ENCODE peak calls at places on chromosomes 6 and 20, in five cellular contexts. R, Q, X, Z and E are unnamed samples.

GRCh38 chr6:100112855-100113508 is 119.0 kb upstream of the MCHR2 start:
- DNase-seq in R (no peak), Q (no peak), X (no peak), Z (no peak), E (no peak)

GRCh38 chr20:44609006-44609510 is 26.7 kb downstream of the PKIG start:
- DNase-seq in R (no peak), Q (no peak), X (no peak), Z (no peak), E (no peak)

GRCh38 chr20:25269833-25270170 is 21.9 kb downstream of the PYGB start:
- DNase-seq in R (peak), Q (no peak), X (no peak), Z (no peak), E (peak)

GRCh38 chr20:39269031-39269461 is 306.9 kb downstream of the DHX35 start:
- DNase-seq in R (peak), Q (peak), X (peak), Z (peak), E (peak)

GRCh38 chr6:41636803-41637178 is 1.5 kb upstream of the MDFI start:
- DNase-seq in R (peak), Q (no peak), X (no peak), Z (peak), E (peak)

GRCh38 chr20:59560588-59561227 is 43.6 kb upstream of the PHACTR3 start:
- DNase-seq in R (no peak), Q (peak), X (peak), Z (peak), E (no peak)

GRCh38 chr6:158799051-158799792 is 19.9 kb downstream of the EZR start:
- DNase-seq in R (peak), Q (peak), X (peak), Z (peak), E (peak)

GRCh38 chr6:93391982-93392381 is 27.4 kb downstream of the EPHA7 start:
- DNase-seq in R (no peak), Q (no peak), X (no peak), Z (no peak), E (no peak)

GRCh38 chr6:7419065-7419464 is 29.5 kb downstream of the RIOK1 start:
- DNase-seq in R (no peak), Q (no peak), X (peak), Z (no peak), E (no peak)

GRCh38 chr20:6480328-6481030 is 287.0 kb upstream of the BMP2 start:
- DNase-seq in R (no peak), Q (no peak), X (no peak), Z (no peak), E (no peak)

GRCh38 chr20:63123326-63123725 is 92.6 kb downstream of the YTHDF1 start:
- DNase-seq in R (peak), Q (no peak), X (no peak), Z (no peak), E (no peak)

GRCh38 chr6:82217014-82217621 is 30.4 kb downstream of the IBTK start:
- DNase-seq in R (no peak), Q (no peak), X (no peak), Z (no peak), E (no peak)

GRCh38 chr6:130848945-130849344 is 21.7 kb downstream of the SMLR1 start:
- DNase-seq in R (no peak), Q (peak), X (no peak), Z (no peak), E (no peak)

GRCh38 chr6:14642842-14643241 is 525.3 kb downstream of the CD83 start:
- DNase-seq in R (no peak), Q (no peak), X (no peak), Z (no peak), E (no peak)

GRCh38 chr6:157429248-157429647 is 48.3 kb downstream of the ZDHHC14 start:
- DNase-seq in R (no peak), Q (no peak), X (no peak), Z (no peak), E (no peak)

GRCh38 chr6:170092826-170093225 is 198.1 kb downstream of the DLL1 start:
- DNase-seq in R (no peak), Q (no peak), X (no peak), Z (no peak), E (no peak)

GRCh38 chr20:32986331-32986966 is 17.8 kb downstream of the SUN5 start:
- DNase-seq in R (no peak), Q (no peak), X (no peak), Z (no peak), E (peak)

GRCh38 chr6:24522090-24522820 is 27.5 kb downstream of the ALDH5A1 start:
- DNase-seq in R (no peak), Q (peak), X (peak), Z (no peak), E (no peak)

GRCh38 chr20:3239026-3239866 is at the start of gene SLC4A11:
- DNase-seq in R (peak), Q (peak), X (peak), Z (peak), E (peak)

GRCh38 chr6:32894085-32895005 is 40.4 kb downstream of the PSMB9 start:
- DNase-seq in R (peak), Q (peak), X (peak), Z (peak), E (peak)
- TF ChIP-seq CTCF in R (no peak), Q (no peak), X (no peak), Z (peak), E (no peak)

DNA sequence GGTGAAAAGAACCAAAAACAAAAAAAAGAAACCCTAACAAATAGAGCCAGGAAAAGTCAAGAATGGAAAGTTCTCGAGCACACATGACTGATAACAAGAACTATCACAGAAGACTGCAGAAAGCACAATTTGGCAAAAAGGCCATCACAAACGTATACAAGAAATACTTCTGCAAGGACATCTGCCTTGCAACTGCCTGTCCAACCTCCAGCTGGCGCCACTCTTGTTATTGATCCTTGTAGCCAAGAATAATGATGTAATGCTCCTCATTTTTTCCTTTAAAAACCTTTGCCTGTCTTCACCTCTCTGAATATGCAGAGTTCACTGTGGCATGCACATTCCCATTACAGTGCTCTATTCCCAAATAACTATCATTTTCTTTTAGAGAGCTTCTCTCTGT is 87.9 kb upstream of the BMP5 start:
- DNase-seq in R (no peak), Q (peak), X (no peak), Z (peak), E (no peak)
- TF ChIP-seq CTCF in R (no peak), Q (peak), X (peak), Z (no peak), E (no peak)

GRCh38 chr20:56554869-56555268 is 21.8 kb downstream of the FAM209B start:
- DNase-seq in R (peak), Q (peak), X (peak), Z (peak), E (peak)
- TF ChIP-seq CTCF in R (no peak), Q (peak), X (no peak), Z (no peak), E (no peak)

GRCh38 chr6:150018846-150019580 is 6.3 kb downstream of the RAET1L start:
- DNase-seq in R (no peak), Q (no peak), X (no peak), Z (no peak), E (no peak)

GRCh38 chr6:150016324-150017185 is 8.8 kb downstream of the RAET1L start:
- DNase-seq in R (peak), Q (peak), X (peak), Z (peak), E (no peak)
- TF ChIP-seq CTCF in R (peak), Q (peak), X (peak), Z (no peak), E (peak)

DNA sequence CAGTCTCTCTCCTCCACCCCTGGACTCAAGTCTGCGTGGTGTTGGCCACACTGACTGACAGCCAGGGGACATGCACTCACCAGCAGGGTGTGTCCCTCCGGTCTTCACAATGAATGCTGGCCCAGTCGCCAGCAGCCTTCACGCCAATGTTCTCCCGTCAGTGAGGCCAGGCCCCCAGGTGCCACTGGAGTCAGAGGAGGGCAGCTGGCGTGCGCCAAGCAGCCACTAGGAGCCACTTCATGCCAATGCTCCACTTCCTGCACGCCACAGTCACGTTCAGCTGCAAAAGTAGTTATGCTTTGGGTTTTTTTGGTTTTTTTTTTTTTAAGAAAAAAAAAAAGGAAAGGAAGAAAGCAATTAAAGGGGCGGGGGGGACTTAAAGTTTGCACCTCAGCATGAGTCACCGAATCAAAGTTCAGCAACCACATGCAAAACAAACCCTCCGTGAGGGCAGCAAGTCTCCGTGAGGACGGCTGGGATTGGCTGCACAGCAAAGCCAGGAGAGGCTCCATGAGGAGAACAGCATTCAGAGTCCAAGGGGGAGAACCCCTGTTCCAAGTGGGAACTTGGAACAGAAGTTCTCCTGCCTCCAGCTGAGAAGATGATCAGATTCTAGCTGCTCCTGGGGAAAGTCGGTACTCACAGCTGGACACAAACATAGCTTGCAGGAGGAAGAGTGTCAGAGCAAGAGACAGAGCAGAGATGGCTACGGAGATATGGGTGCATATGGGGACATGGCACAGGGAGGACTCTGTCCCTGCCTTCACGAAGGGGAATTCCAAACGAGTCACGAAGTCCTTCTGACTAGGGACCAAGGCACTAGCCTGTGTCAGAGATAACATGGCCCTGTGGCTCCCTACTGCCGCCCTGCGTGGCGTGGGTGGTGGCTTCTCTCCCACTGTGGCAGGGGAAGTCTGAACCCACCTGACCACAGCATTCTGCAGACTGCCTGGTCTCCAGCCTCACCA is at the start of gene ZC3H12D:
- DNase-seq in R (peak), Q (peak), X (peak), Z (peak), E (no peak)
- TF ChIP-seq CTCF in R (peak), Q (no peak), X (no peak), Z (no peak), E (no peak)

GRCh38 chr6:934686-935085 is 241.7 kb upstream of the EXOC2 start:
- DNase-seq in R (no peak), Q (no peak), X (no peak), Z (no peak), E (no peak)

GRCh38 chr6:935582-935981 is 242.6 kb upstream of the EXOC2 start:
- DNase-seq in R (no peak), Q (no peak), X (no peak), Z (no peak), E (no peak)

GRCh38 chr6:939047-939363 is 246.1 kb upstream of the EXOC2 start:
- DNase-seq in R (no peak), Q (no peak), X (no peak), Z (no peak), E (no peak)

GRCh38 chr6:938271-939046 is 245.5 kb upstream of the EXOC2 start:
- DNase-seq in R (no peak), Q (no peak), X (no peak), Z (no peak), E (no peak)

DNA sequence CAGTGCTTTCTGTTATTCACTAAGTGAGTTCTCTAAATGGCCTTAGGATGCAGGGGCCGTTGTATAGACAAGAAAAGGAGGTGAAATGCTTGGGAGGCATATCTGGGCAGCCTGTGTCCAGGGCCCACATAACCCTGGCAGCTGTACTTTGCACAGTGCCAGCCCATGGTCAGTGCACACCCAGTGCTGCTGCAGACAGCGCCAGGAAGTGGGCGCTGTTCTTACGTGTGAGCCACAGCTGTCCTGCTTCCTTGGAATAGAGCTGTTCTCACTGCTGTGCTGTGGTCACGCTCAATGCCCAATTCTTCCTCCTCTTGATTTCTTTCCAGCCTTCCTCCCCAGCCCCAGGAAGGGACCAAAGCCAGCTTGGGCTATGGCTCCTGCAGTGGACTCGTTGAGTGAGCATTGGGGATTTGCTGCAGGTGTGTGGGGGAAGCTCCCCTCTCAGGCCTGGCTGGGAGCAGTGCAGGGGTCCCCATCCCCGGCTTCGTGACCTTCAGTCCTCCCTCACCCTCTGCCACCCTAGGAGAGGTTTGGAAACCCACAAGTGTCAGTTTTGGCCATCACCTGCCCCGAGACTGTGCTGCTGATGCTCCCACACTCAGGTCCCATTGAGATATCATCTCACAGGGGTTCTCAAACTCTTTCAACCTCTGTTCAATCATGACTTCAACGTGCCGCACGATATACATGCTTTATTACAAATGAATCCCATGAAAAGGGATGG is 246.8 kb upstream of the EXOC2 start:
- DNase-seq in R (no peak), Q (no peak), X (no peak), Z (no peak), E (no peak)
- TF ChIP-seq CTCF in R (no peak), Q (no peak), X (no peak), Z (no peak), E (no peak)

DNA sequence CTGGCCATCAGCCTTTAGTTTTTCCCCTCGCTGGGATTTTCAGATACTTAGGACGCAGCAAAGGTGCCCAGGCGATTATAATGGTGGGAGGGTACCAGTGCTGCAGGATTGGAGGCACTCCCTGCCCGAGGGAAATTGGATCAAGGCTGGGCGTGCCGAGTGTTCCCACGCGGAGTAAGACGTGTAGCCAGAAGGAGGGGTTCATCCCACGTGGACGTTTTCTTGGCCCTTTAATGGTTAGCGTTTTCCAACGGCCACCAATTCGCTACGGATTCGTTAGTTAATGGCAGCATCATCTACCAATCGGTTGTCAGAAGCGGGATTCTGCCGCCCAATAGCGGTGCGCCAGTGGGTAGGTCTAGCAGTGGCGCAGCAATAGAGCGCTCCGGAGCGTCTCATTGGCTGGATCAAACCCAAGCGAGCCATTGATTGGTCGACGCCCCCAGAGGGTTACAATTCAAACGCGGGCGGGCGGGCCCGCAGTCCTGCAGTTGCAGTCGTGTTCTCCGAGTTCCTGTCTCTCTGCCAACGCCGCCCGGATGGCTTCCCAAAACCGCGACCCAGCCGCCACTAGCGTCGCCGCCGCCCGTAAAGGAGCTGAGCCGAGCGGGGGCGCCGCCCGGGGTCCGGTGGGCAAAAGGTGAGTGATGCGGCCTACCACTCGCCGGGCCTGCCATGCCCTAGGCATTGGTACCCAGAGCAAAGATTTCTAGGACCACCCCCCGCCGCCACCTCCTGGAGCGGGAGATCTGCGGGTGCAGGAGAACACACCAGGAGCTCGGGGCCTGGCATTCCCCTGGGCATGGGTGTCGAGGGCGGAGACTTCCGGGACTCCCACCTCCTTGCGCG is at the start of gene UBE2C:
- DNase-seq in R (peak), Q (peak), X (peak), Z (peak), E (peak)
- TF ChIP-seq CTCF in R (no peak), Q (no peak), X (no peak), Z (no peak), E (no peak)